ENCODE peak calls at places on chromosomes 2 and 18, in four cellular contexts. One of them, this sample, is unnamed.

GRCh38 chr2:108304975-108305374 is 16.3 kb downstream of the SULT1C2 start:
- DNase-seq in EH: no peak
- DNase-seq in CD4-positive, CD25-positive, alpha-beta regulatory T cell: no peak
- DNase-seq in naive thymus-derived CD4-positive, alpha-beta T cell: no peak
- DNase-seq in this sample: no peak

GRCh38 chr2:19244460-19245363 is 113.7 kb downstream of the OSR1 start:
- DNase-seq in EH: peak; percentile 14
- DNase-seq in CD4-positive, CD25-positive, alpha-beta regulatory T cell: no peak
- DNase-seq in naive thymus-derived CD4-positive, alpha-beta T cell: no peak
- DNase-seq in this sample: no peak

GRCh38 chr2:71672640-71673401 is 219.5 kb downstream of the DYSF start:
- DNase-seq in EH: no peak
- DNase-seq in CD4-positive, CD25-positive, alpha-beta regulatory T cell: no peak
- DNase-seq in naive thymus-derived CD4-positive, alpha-beta T cell: no peak
- DNase-seq in this sample: no peak

GRCh38 chr18:47595816-47596501 is 334.5 kb downstream of the SMAD2 start:
- DNase-seq in EH: no peak
- DNase-seq in CD4-positive, CD25-positive, alpha-beta regulatory T cell: no peak
- DNase-seq in naive thymus-derived CD4-positive, alpha-beta T cell: no peak
- DNase-seq in this sample: no peak

GRCh38 chr2:232418466-232419244 is 12.0 kb downstream of the ALPG start:
- DNase-seq in EH: peak; percentile 21
- DNase-seq in CD4-positive, CD25-positive, alpha-beta regulatory T cell: no peak
- DNase-seq in naive thymus-derived CD4-positive, alpha-beta T cell: no peak
- DNase-seq in this sample: no peak

GRCh38 chr2:88874063-88874657 is 182.7 kb downstream of the RPIA start:
- DNase-seq in EH: peak; percentile 58
- DNase-seq in CD4-positive, CD25-positive, alpha-beta regulatory T cell: peak; percentile 46
- DNase-seq in naive thymus-derived CD4-positive, alpha-beta T cell: peak; percentile 47
- DNase-seq in this sample: peak; percentile 13

GRCh38 chr2:44549856-44550255 is 188.1 kb downstream of the CAMKMT start:
- DNase-seq in EH: peak; percentile 67
- DNase-seq in CD4-positive, CD25-positive, alpha-beta regulatory T cell: no peak
- DNase-seq in naive thymus-derived CD4-positive, alpha-beta T cell: no peak
- DNase-seq in this sample: no peak

GRCh38 chr2:236862961-236863728 is 222.5 kb upstream of the COPS8 start:
- DNase-seq in EH: peak; percentile 99
- DNase-seq in CD4-positive, CD25-positive, alpha-beta regulatory T cell: no peak
- DNase-seq in naive thymus-derived CD4-positive, alpha-beta T cell: no peak
- DNase-seq in this sample: peak; percentile 81

GRCh38 chr18:23690505-23691068 is 1.3 kb downstream of the LAMA3 start:
- DNase-seq in EH: peak; percentile 14
- DNase-seq in CD4-positive, CD25-positive, alpha-beta regulatory T cell: no peak
- DNase-seq in naive thymus-derived CD4-positive, alpha-beta T cell: no peak
- DNase-seq in this sample: no peak

GRCh38 chr2:171434671-171434980 is 600 bp downstream of the DCAF17 start:
- DNase-seq in EH: no peak
- DNase-seq in CD4-positive, CD25-positive, alpha-beta regulatory T cell: no peak
- DNase-seq in naive thymus-derived CD4-positive, alpha-beta T cell: no peak
- DNase-seq in this sample: no peak

GRCh38 chr2:170248574-170249393 is 70.8 kb downstream of the MYO3B start:
- DNase-seq in EH: no peak
- DNase-seq in CD4-positive, CD25-positive, alpha-beta regulatory T cell: no peak
- DNase-seq in naive thymus-derived CD4-positive, alpha-beta T cell: no peak
- DNase-seq in this sample: no peak

GRCh38 chr2:26511466-26511865 is 33.5 kb upstream of the OTOF start:
- DNase-seq in EH: no peak
- DNase-seq in CD4-positive, CD25-positive, alpha-beta regulatory T cell: no peak
- DNase-seq in naive thymus-derived CD4-positive, alpha-beta T cell: no peak
- DNase-seq in this sample: no peak

GRCh38 chr2:39175391-39175790 is 54.5 kb upstream of the SOS1 start:
- DNase-seq in EH: no peak
- DNase-seq in CD4-positive, CD25-positive, alpha-beta regulatory T cell: no peak
- DNase-seq in naive thymus-derived CD4-positive, alpha-beta T cell: no peak
- DNase-seq in this sample: no peak

GRCh38 chr2:152134488-152135280 is 35.8 kb upstream of the CACNB4 start:
- DNase-seq in EH: peak; percentile 19
- DNase-seq in CD4-positive, CD25-positive, alpha-beta regulatory T cell: no peak
- DNase-seq in naive thymus-derived CD4-positive, alpha-beta T cell: no peak
- DNase-seq in this sample: no peak

GRCh38 chr2:1136071-1136470 is 185.4 kb downstream of the SNTG2 start:
- DNase-seq in EH: peak; percentile 7
- DNase-seq in CD4-positive, CD25-positive, alpha-beta regulatory T cell: no peak
- DNase-seq in naive thymus-derived CD4-positive, alpha-beta T cell: no peak
- DNase-seq in this sample: no peak

GRCh38 chr2:8508766-8509165 is 173.1 kb upstream of the ID2 start:
- DNase-seq in EH: no peak
- DNase-seq in CD4-positive, CD25-positive, alpha-beta regulatory T cell: no peak
- DNase-seq in naive thymus-derived CD4-positive, alpha-beta T cell: no peak
- DNase-seq in this sample: no peak

GRCh38 chr2:203418271-203418670 is 90.1 kb downstream of the ABI2 start:
- DNase-seq in EH: no peak
- DNase-seq in CD4-positive, CD25-positive, alpha-beta regulatory T cell: no peak
- DNase-seq in naive thymus-derived CD4-positive, alpha-beta T cell: no peak
- DNase-seq in this sample: no peak

GRCh38 chr2:200787351-200788128 is 24.2 kb upstream of the BZW1 start:
- DNase-seq in EH: peak; percentile 95
- DNase-seq in CD4-positive, CD25-positive, alpha-beta regulatory T cell: no peak
- DNase-seq in naive thymus-derived CD4-positive, alpha-beta T cell: no peak
- DNase-seq in this sample: peak; percentile 53

GRCh38 chr2:153971914-153972313 is 100.2 kb downstream of the GALNT13 start:
- DNase-seq in EH: no peak
- DNase-seq in CD4-positive, CD25-positive, alpha-beta regulatory T cell: no peak
- DNase-seq in naive thymus-derived CD4-positive, alpha-beta T cell: no peak
- DNase-seq in this sample: no peak

GRCh38 chr2:222652856-222653255 is 3.0 kb downstream of the FARSB start:
- DNase-seq in EH: no peak
- DNase-seq in CD4-positive, CD25-positive, alpha-beta regulatory T cell: no peak
- DNase-seq in naive thymus-derived CD4-positive, alpha-beta T cell: no peak
- DNase-seq in this sample: no peak

GRCh38 chr2:45009928-45010705 is 865 bp upstream of the SIX2 start:
- DNase-seq in EH: peak; percentile 78
- DNase-seq in CD4-positive, CD25-positive, alpha-beta regulatory T cell: no peak
- DNase-seq in naive thymus-derived CD4-positive, alpha-beta T cell: no peak
- DNase-seq in this sample: peak; percentile 73

GRCh38 chr2:155215037-155215707 is 516.7 kb downstream of the KCNJ3 start:
- DNase-seq in EH: no peak
- DNase-seq in CD4-positive, CD25-positive, alpha-beta regulatory T cell: no peak
- DNase-seq in naive thymus-derived CD4-positive, alpha-beta T cell: no peak
- DNase-seq in this sample: no peak

GRCh38 chr2:43022896-43023295 is 203.5 kb downstream of the ZFP36L2 start:
- DNase-seq in EH: no peak
- DNase-seq in CD4-positive, CD25-positive, alpha-beta regulatory T cell: no peak
- DNase-seq in naive thymus-derived CD4-positive, alpha-beta T cell: no peak
- DNase-seq in this sample: no peak

GRCh38 chr18:13436596-13436995 is 218.0 kb downstream of the LDLRAD4 start:
- DNase-seq in EH: no peak
- DNase-seq in CD4-positive, CD25-positive, alpha-beta regulatory T cell: peak; percentile 53
- DNase-seq in naive thymus-derived CD4-positive, alpha-beta T cell: peak; percentile 41
- DNase-seq in this sample: no peak

GRCh38 chr2:75571730-75572430 is 11.1 kb upstream of the EVA1A start:
- DNase-seq in EH: no peak
- DNase-seq in CD4-positive, CD25-positive, alpha-beta regulatory T cell: no peak
- DNase-seq in naive thymus-derived CD4-positive, alpha-beta T cell: no peak
- DNase-seq in this sample: no peak

GRCh38 chr2:112547333-112547732 is 5.1 kb downstream of the POLR1B start:
- DNase-seq in EH: peak; percentile 27
- DNase-seq in CD4-positive, CD25-positive, alpha-beta regulatory T cell: no peak
- DNase-seq in naive thymus-derived CD4-positive, alpha-beta T cell: no peak
- DNase-seq in this sample: no peak

GRCh38 chr2:119760876-119761275 is 1.2 kb downstream of the PTPN4 start:
- DNase-seq in EH: peak; percentile 30
- DNase-seq in CD4-positive, CD25-positive, alpha-beta regulatory T cell: peak; percentile 11
- DNase-seq in naive thymus-derived CD4-positive, alpha-beta T cell: peak; percentile 20
- DNase-seq in this sample: no peak

GRCh38 chr2:166867874-166868514 is 20.3 kb upstream of the XIRP2 start:
- DNase-seq in EH: no peak
- DNase-seq in CD4-positive, CD25-positive, alpha-beta regulatory T cell: no peak
- DNase-seq in naive thymus-derived CD4-positive, alpha-beta T cell: no peak
- DNase-seq in this sample: no peak

GRCh38 chr2:227117027-227117426 is 47.0 kb downstream of the COL4A4 start:
- DNase-seq in EH: no peak
- DNase-seq in CD4-positive, CD25-positive, alpha-beta regulatory T cell: no peak
- DNase-seq in naive thymus-derived CD4-positive, alpha-beta T cell: no peak
- DNase-seq in this sample: no peak

GRCh38 chr2:195533771-195534642 is 123.0 kb upstream of the SLC39A10 start:
- DNase-seq in EH: peak; percentile 95
- DNase-seq in CD4-positive, CD25-positive, alpha-beta regulatory T cell: peak; percentile 36
- DNase-seq in naive thymus-derived CD4-positive, alpha-beta T cell: peak; percentile 56
- DNase-seq in this sample: peak; percentile 62

GRCh38 chr2:64945973-64946736 is 43.0 kb upstream of the SLC1A4 start:
- DNase-seq in EH: peak; percentile 54
- DNase-seq in CD4-positive, CD25-positive, alpha-beta regulatory T cell: peak; percentile 67
- DNase-seq in naive thymus-derived CD4-positive, alpha-beta T cell: peak; percentile 19
- DNase-seq in this sample: no peak

GRCh38 chr18:32470136-32470712 is 458 bp downstream of the GAREM1 start:
- DNase-seq in EH: peak; percentile 13
- DNase-seq in CD4-positive, CD25-positive, alpha-beta regulatory T cell: peak; percentile 8
- DNase-seq in naive thymus-derived CD4-positive, alpha-beta T cell: no peak
- DNase-seq in this sample: peak; percentile 32

GRCh38 chr18:45167631-45168225 is 447.5 kb upstream of the SLC14A2 start:
- DNase-seq in EH: peak; percentile 94
- DNase-seq in CD4-positive, CD25-positive, alpha-beta regulatory T cell: no peak
- DNase-seq in naive thymus-derived CD4-positive, alpha-beta T cell: no peak
- DNase-seq in this sample: no peak

GRCh38 chr2:222176890-222177289 is 121.9 kb downstream of the PAX3 start:
- DNase-seq in EH: no peak
- DNase-seq in CD4-positive, CD25-positive, alpha-beta regulatory T cell: no peak
- DNase-seq in naive thymus-derived CD4-positive, alpha-beta T cell: no peak
- DNase-seq in this sample: no peak

GRCh38 chr18:21820035-21820810 is 79.6 kb downstream of the MIB1 start:
- DNase-seq in EH: peak; percentile 39
- DNase-seq in CD4-positive, CD25-positive, alpha-beta regulatory T cell: no peak
- DNase-seq in naive thymus-derived CD4-positive, alpha-beta T cell: no peak
- DNase-seq in this sample: no peak

GRCh38 chr2:127208313-127208712 is 11.8 kb downstream of the CYP27C1 start:
- DNase-seq in EH: peak; percentile 74
- DNase-seq in CD4-positive, CD25-positive, alpha-beta regulatory T cell: no peak
- DNase-seq in naive thymus-derived CD4-positive, alpha-beta T cell: no peak
- DNase-seq in this sample: no peak

GRCh38 chr2:36413218-36413617 is 57.6 kb downstream of the CRIM1 start:
- DNase-seq in EH: peak; percentile 77
- DNase-seq in CD4-positive, CD25-positive, alpha-beta regulatory T cell: no peak
- DNase-seq in naive thymus-derived CD4-positive, alpha-beta T cell: no peak
- DNase-seq in this sample: no peak